ENCODE peak calls at places on chromosomes 7 and 10, in six cellular contexts. A, V, U, G, M and O are unnamed samples.

GRCh38 chr10:60254776-60255175 is 134.9 kb downstream of the ANK3 start:
- DNase-seq in V (no peak), M (no peak), A (no peak), U (no peak), G (no peak), O (no peak)

GRCh38 chr7:107879400-107880035 is 11.5 kb upstream of the DLD start:
- DNase-seq in A (peak; percentile 70), G (peak; percentile 34), V (peak; percentile 39), M (no peak), U (no peak), O (peak; percentile 44)

GRCh38 chr10:5523796-5524574 is 776 bp upstream of the CALML3 start:
- DNase-seq in G (no peak), A (no peak), V (no peak), U (no peak), M (no peak), O (no peak)

GRCh38 chr10:78438907-78439809 is 405.5 kb downstream of the RPS24 start:
- DNase-seq in M (no peak), V (no peak), U (no peak), A (no peak), G (no peak), O (no peak)

GRCh38 chr10:3146289-3146688 is 26.3 kb downstream of the PITRM1 start:
- DNase-seq in M (no peak), V (no peak), A (no peak), U (no peak), G (no peak), O (no peak)

GRCh38 chr10:27393961-27394360 is 110.1 kb upstream of the RAB18 start:
- DNase-seq in U (no peak), G (no peak), V (no peak), A (no peak), M (no peak), O (no peak)

GRCh38 chr7:37705976-37706375 is 22.4 kb downstream of the GPR141 start:
- DNase-seq in G (no peak), M (no peak), V (no peak), U (no peak), A (no peak), O (no peak)

GRCh38 chr7:149558149-149558861 is 60.7 kb upstream of the ZNF746 start:
- DNase-seq in A (peak; percentile 65), G (no peak), U (no peak), V (peak; percentile 36), M (no peak), O (peak; percentile 66)

GRCh38 chr10:3424102-3424803 is 251.7 kb upstream of the PITRM1 start:
- DNase-seq in G (peak; percentile 56), M (peak; percentile 49), A (peak; percentile 85), U (peak; percentile 73), V (peak; percentile 63), O (peak; percentile 50)

GRCh38 chr10:111221682-111222470 is 145.0 kb downstream of the ADRA2A start:
- DNase-seq in G (no peak), V (no peak), M (no peak), U (no peak), A (no peak), O (no peak)

GRCh38 chr10:11197266-11197712 is 179.6 kb downstream of the CELF2 start:
- DNase-seq in G (no peak), V (no peak), A (peak; percentile 36), U (peak; percentile 42), M (no peak), O (no peak)

GRCh38 chr10:13990918-13991317 is 339.8 kb downstream of the FRMD4A start:
- DNase-seq in A (peak; percentile 89), V (no peak), G (no peak), M (no peak), U (peak; percentile 31), O (peak; percentile 80)